ENCODE peak calls at places on chromosomes 4 and X, in ten cellular contexts. P is GM23248; G is WERI-Rb-1; L is effector memory CD4-positive, alpha-beta T cell; U is heart left ventricle; R is tibial artery; D is ascending aorta; F is aorta; J is uterus; V is adipocyte. C is an unnamed sample.

GRCh38 chrX:107135076-107135964 is 16.7 kb upstream of the RBM41 start:
- DNase-seq in P (peak; percentile 67), G (no peak), L (no peak), U (no peak), R (no peak), D (no peak), F (no peak), J (no peak), V (peak; percentile 58), C (no peak)

GRCh38 chr4:141350122-141350904 is 129.6 kb downstream of the ZNF330 start:
- DNase-seq in P (peak; percentile 88), G (no peak), L (no peak), U (no peak), R (no peak), D (peak; percentile 74), F (no peak), J (peak; percentile 37), V (peak; percentile 68), C (no peak)

GRCh38 chr4:112510468-112511293 is 5.3 kb downstream of the NEUROG2 start:
- DNase-seq in P (no peak), G (no peak), L (no peak), U (no peak), R (no peak), D (no peak), F (no peak), J (no peak), V (no peak), C (no peak)

GRCh38 chrX:78314561-78314960 is 12.8 kb downstream of the CYSLTR1 start:
- DNase-seq in P (no peak), G (no peak), L (no peak), U (no peak), R (no peak), D (no peak), F (no peak), J (no peak), V (no peak), C (no peak)

GRCh38 chr4:121256346-121256745 is 92.2 kb upstream of the TNIP3 start:
- DNase-seq in P (peak; percentile 95), G (no peak), L (no peak), U (no peak), R (no peak), D (no peak), F (no peak), J (no peak), V (peak; percentile 96), C (peak; percentile 81)

GRCh38 chr4:142278171-142278570 is 567.9 kb downstream of the INPP4B start:
- DNase-seq in P (peak; percentile 29), G (no peak), L (no peak), U (no peak), R (no peak), D (no peak), F (no peak), J (no peak), V (peak; percentile 15), C (no peak)

GRCh38 chrX:47664737-47665136 is 5.8 kb upstream of the UXT start:
- DNase-seq in P (peak; percentile 26), G (no peak), L (no peak), U (no peak), R (no peak), D (no peak), F (no peak), J (no peak), V (peak; percentile 21), C (no peak)

GRCh38 chrX:153884136-153885076 is 1.6 kb downstream of the L1CAM start:
- DNase-seq in P (no peak), G (peak; percentile 61), L (no peak), U (no peak), R (no peak), D (no peak), F (no peak), J (no peak), V (no peak), C (peak; percentile 0)

GRCh38 chrX:154366666-154367055 is 7.8 kb downstream of the FLNA start:
- DNase-seq in P (peak; percentile 34), G (no peak), L (no peak), U (peak; percentile 71), R (no peak), D (no peak), F (no peak), J (no peak), V (no peak), C (no peak)

GRCh38 chrX:13266641-13267420 is 53.0 kb downstream of the ATXN3L start:
- DNase-seq in P (peak; percentile 46), G (no peak), L (no peak), U (no peak), R (no peak), D (no peak), F (no peak), J (no peak), V (no peak), C (no peak)

GRCh38 chr4:95761441-95761840 is 78.5 kb upstream of the PDHA2 start:
- DNase-seq in P (no peak), G (no peak), L (no peak), U (no peak), R (no peak), D (no peak), F (no peak), J (no peak), V (peak; percentile 74), C (no peak)

GRCh38 chr4:187321741-187322140 is 598.1 kb upstream of the FAT1 start:
- DNase-seq in P (no peak), G (no peak), L (no peak), U (no peak), R (no peak), D (no peak), F (no peak), J (no peak), V (peak; percentile 49), C (no peak)

DNA sequence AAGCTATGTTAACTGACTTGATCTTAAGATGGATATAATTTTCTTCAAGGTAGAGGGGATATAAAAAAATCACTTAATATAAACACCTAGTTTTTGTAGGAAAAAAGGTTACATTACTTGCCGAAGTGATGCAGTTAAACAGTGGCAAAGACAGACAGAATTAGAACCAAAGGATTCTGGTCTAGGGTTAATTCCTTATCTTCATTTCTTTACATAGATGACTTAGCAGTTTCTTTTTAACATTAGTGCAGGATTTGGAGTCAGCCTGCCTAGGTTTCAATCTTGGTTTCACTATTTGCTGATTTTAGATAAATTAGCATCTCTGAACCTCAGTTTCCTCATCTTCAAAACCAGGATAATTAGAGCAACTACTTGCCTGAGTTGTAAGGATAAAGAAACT is 14.3 kb downstream of the ZAR1 start:
- DNase-seq in P (no peak), G (no peak), L (no peak), U (no peak), R (no peak), D (no peak), F (no peak), J (no peak), V (peak; percentile 16), C (no peak)
- H3K36me3 ChIP-seq in P (peaks cover 34% of the 10 kb centered on the region), G (peaks cover 61% of the 10 kb centered on the region), L (peaks cover 56% of the 10 kb centered on the region), U (peaks cover 94% of the 10 kb centered on the region), R (peaks cover 60% of the 10 kb centered on the region), D (peaks cover 53% of the 10 kb centered on the region), F (peaks cover 7% of the 10 kb centered on the region), J (no peaks in the 10 kb centered on the region), V (peaks cover 44% of the 10 kb centered on the region), C (peaks cover 5% of the 10 kb centered on the region)

GRCh38 chrX:40103565-40104323 is 6.0 kb upstream of the BCOR start:
- DNase-seq in P (no peak), G (peak; percentile 36), L (no peak), U (no peak), R (no peak), D (no peak), F (no peak), J (no peak), V (no peak), C (no peak)
- H3K27me3 ChIP-seq in P (no peaks in the 10 kb centered on the region), G (peaks cover 67% of the 10 kb centered on the region), L (peaks cover 4% of the 10 kb centered on the region), U (no peaks in the 10 kb centered on the region), R (no peaks in the 10 kb centered on the region), D (no peaks in the 10 kb centered on the region), F (no peaks in the 10 kb centered on the region), J (peaks cover 3% of the 10 kb centered on the region), V (peaks cover 13% of the 10 kb centered on the region), C (no peaks in the 10 kb centered on the region)

GRCh38 chr4:119084503-119084902 is 51.1 kb upstream of the MYOZ2 start:
- DNase-seq in P (no peak), G (no peak), L (no peak), U (no peak), R (no peak), D (no peak), F (no peak), J (no peak), V (no peak), C (no peak)

GRCh38 chr4:119081943-119082342 is 53.7 kb upstream of the MYOZ2 start:
- DNase-seq in P (no peak), G (no peak), L (no peak), U (peak; percentile 50), R (no peak), D (no peak), F (no peak), J (no peak), V (no peak), C (no peak)

GRCh38 chr4:119087656-119088055 is 48.0 kb upstream of the MYOZ2 start:
- DNase-seq in P (no peak), G (no peak), L (no peak), U (no peak), R (no peak), D (no peak), F (no peak), J (no peak), V (no peak), C (no peak)

GRCh38 chr4:119082661-119083060 is 53.0 kb upstream of the MYOZ2 start:
- DNase-seq in P (no peak), G (peak; percentile 35), L (no peak), U (no peak), R (no peak), D (no peak), F (no peak), J (no peak), V (no peak), C (no peak)

DNA sequence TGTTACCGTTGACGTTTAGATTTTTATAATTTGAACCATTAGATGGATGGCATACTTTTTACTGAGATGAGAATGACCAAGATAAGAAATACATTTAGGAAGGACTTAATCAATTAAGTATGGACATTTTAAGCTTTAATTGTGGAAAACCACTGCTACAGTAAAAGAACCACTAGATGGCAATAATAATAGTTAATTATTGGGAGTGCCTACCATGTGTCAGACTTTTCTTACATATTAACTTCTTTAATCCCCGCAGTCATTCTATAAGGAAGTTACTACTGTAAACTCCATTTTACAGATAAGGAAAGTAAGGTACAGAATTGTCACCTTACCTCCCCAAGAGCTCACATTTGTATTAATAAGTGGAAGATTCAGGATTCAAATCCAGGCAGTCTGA is 48.5 kb upstream of the MYOZ2 start:
- DNase-seq in P (peak; percentile 51), G (no peak), L (no peak), U (no peak), R (no peak), D (no peak), F (no peak), J (no peak), V (peak; percentile 46), C (no peak)
- H3K4me3 ChIP-seq in P (no peak overlapping the region), G (no peak overlapping the region), L (no peak overlapping the region), U (no peak overlapping the region), R (no peak overlapping the region), D (no peak overlapping the region), F (no peak overlapping the region), J (no peak overlapping the region), V (no peak overlapping the region), C (no peak overlapping the region)

GRCh38 chr4:2672082-2672481 is 84.1 kb downstream of the TNIP2 start:
- DNase-seq in P (no peak), G (no peak), L (no peak), U (no peak), R (no peak), D (no peak), F (no peak), J (no peak), V (no peak), C (no peak)
- H3K36me3 ChIP-seq in P (peaks cover 35% of the 10 kb centered on the region), G (peaks cover 82% of the 10 kb centered on the region), L (peaks cover 39% of the 10 kb centered on the region), U (peaks cover 87% of the 10 kb centered on the region), R (peaks cover 35% of the 10 kb centered on the region), D (peaks cover 48% of the 10 kb centered on the region), F (peaks cover 6% of the 10 kb centered on the region), J (no peaks in the 10 kb centered on the region), V (peaks cover 71% of the 10 kb centered on the region), C (peaks cover 26% of the 10 kb centered on the region)